ENCODE peak calls at places on chromosomes 1 and 21, in five cellular contexts. Y is Peyer's patch, N is tibial artery, Z is kidney epithelial cell, G is GM13976. U is an unnamed sample.

GRCh38 chr1:12153181-12153785 is 13.5 kb upstream of the TNFRSF1B start:
- DNase-seq in N (peak), Y (no peak), G (peak), Z (no peak), U (no peak)

GRCh38 chr1:38152351-38153082 is 105.9 kb upstream of the POU3F1 start:
- DNase-seq in N (no peak), Z (no peak), Y (no peak), G (no peak), U (no peak)

GRCh38 chr1:184340984-184341383 is 45.8 kb upstream of the C1orf21 start:
- DNase-seq in N (no peak), Y (no peak), Z (no peak), G (no peak), U (no peak)

GRCh38 chr1:99441234-99442095 is 177.2 kb downstream of the PLPPR4 start:
- DNase-seq in N (no peak), Z (no peak), Y (no peak), G (no peak), U (no peak)

GRCh38 chr21:42845296-42845965 is 33.9 kb downstream of the WDR4 start:
- DNase-seq in Y (peak), G (no peak), Z (no peak), N (peak), U (no peak)

GRCh38 chr1:231779081-231779480 is 152.5 kb downstream of the DISC1 start:
- DNase-seq in Z (no peak), Y (no peak), G (no peak), N (no peak), U (no peak)

GRCh38 chr1:220060876-220061275 is 14.6 kb upstream of the EPRS1 start:
- DNase-seq in Z (no peak), G (no peak), N (no peak), Y (no peak), U (no peak)

GRCh38 chr1:51920130-51920529 is 41.6 kb upstream of the NRDC start:
- DNase-seq in N (no peak), Z (no peak), G (no peak), Y (no peak), U (no peak)

GRCh38 chr1:51088474-51088873 is 13.6 kb upstream of the C1orf185 start:
- DNase-seq in Y (no peak), N (no peak), Z (no peak), G (no peak), U (no peak)

GRCh38 chr1:90475623-90476022 is 241.5 kb downstream of the BARHL2 start:
- DNase-seq in N (no peak), Z (no peak), Y (no peak), G (no peak), U (no peak)

GRCh38 chr1:90717665-90718410 is 736 bp upstream of the BARHL2 start:
- DNase-seq in Y (peak), Z (no peak), N (no peak), G (peak), U (peak)

GRCh38 chr1:111570781-111571181 is 48.8 kb upstream of the RAP1A start:
- DNase-seq in Z (no peak), G (no peak), Y (no peak), N (no peak), U (peak)

GRCh38 chr1:9442266-9442846 is 96.9 kb upstream of the SLC25A33 start:
- DNase-seq in Z (no peak), G (no peak), Y (no peak), N (no peak), U (no peak)

GRCh38 chr1:39648496-39648895 is 9.1 kb upstream of the HEYL start:
- DNase-seq in N (no peak), Y (no peak), Z (no peak), G (no peak), U (no peak)

GRCh38 chr1:40049745-40050144 is 9.2 kb downstream of the CAP1 start:
- DNase-seq in Y (no peak), G (peak), N (no peak), Z (no peak), U (no peak)

GRCh38 chr1:38662141-38662540 is 197.4 kb downstream of the RRAGC start:
- DNase-seq in Y (no peak), G (no peak), Z (no peak), N (no peak), U (no peak)

GRCh38 chr1:24728982-24729381 is 16.3 kb upstream of the CLIC4 start:
- DNase-seq in Y (no peak), Z (no peak), N (no peak), G (no peak), U (no peak)

GRCh38 chr1:205505076-205505729 is 734 bp downstream of the CDK18 start:
- DNase-seq in Y (no peak), G (no peak), Z (no peak), N (no peak), U (peak)

GRCh38 chr1:53076165-53076564 is 14.2 kb downstream of the PODN start:
- DNase-seq in G (no peak), Z (no peak), N (no peak), Y (no peak), U (no peak)

GRCh38 chr1:17225140-17225539 is 20.2 kb downstream of the PADI1 start:
- DNase-seq in Y (no peak), G (no peak), N (no peak), Z (no peak), U (no peak)

GRCh38 chr1:209196140-209196539 is 387.4 kb upstream of the CAMK1G start:
- DNase-seq in Z (no peak), Y (no peak), G (no peak), N (no peak), U (no peak)

GRCh38 chr1:209202826-209203439 is 380.6 kb upstream of the CAMK1G start:
- DNase-seq in N (no peak), Z (peak), Y (no peak), G (peak), U (peak)

GRCh38 chr1:209199371-209199770 is 384.1 kb upstream of the CAMK1G start:
- DNase-seq in Y (no peak), G (no peak), Z (no peak), N (no peak), U (no peak)

GRCh38 chr1:209198926-209199325 is 384.6 kb upstream of the CAMK1G start:
- DNase-seq in Z (no peak), G (no peak), N (no peak), Y (no peak), U (no peak)

GRCh38 chr1:209199822-209200221 is 383.7 kb upstream of the CAMK1G start:
- DNase-seq in G (no peak), Y (no peak), Z (no peak), N (no peak), U (peak)
- TF ChIP-seq CTCF in G (no peak), Y (no peak), Z (peak), N (no peak), U (no peak)

DNA sequence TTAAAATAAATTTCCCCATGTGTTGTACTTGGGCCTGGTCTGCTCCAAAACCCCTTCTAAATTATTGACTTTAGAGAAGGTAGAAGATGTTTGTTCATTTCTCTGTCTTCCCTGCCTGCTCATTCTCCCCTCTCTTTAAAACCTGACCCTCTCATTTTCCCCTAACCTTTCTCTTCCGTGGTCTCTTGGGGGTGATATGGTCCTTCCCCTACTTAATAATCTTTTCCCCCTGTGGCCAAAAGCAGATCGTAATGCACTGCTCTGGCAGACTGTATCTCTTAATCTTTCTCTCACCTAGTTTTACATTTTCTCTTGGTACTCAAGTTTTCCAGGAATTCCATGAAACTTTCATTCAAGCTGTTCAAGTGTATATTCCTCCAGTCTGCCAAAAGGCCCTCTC is 301.7 kb downstream of the TTLL7 start:
- DNase-seq in G (no peak), Y (no peak), Z (no peak), N (no peak), U (no peak)
- TF ChIP-seq CTCF in G (no peak), Y (no peak), Z (no peak), N (no peak), U (no peak)

GRCh38 chr1:36384542-36385409 is 948 bp downstream of the STK40 start:
- DNase-seq in N (peak), G (no peak), Z (no peak), Y (peak), U (peak)

GRCh38 chr1:36387141-36387949 is 1.6 kb upstream of the STK40 start:
- DNase-seq in Z (no peak), G (no peak), N (peak), Y (no peak), U (no peak)

GRCh38 chr1:36385410-36386261 is at the start of gene STK40:
- DNase-seq in Y (peak), Z (peak), N (peak), G (peak), U (peak)

GRCh38 chr1:36383240-36383639 is 2.5 kb downstream of the STK40 start:
- DNase-seq in G (no peak), Y (no peak), N (no peak), Z (no peak), U (no peak)

DNA sequence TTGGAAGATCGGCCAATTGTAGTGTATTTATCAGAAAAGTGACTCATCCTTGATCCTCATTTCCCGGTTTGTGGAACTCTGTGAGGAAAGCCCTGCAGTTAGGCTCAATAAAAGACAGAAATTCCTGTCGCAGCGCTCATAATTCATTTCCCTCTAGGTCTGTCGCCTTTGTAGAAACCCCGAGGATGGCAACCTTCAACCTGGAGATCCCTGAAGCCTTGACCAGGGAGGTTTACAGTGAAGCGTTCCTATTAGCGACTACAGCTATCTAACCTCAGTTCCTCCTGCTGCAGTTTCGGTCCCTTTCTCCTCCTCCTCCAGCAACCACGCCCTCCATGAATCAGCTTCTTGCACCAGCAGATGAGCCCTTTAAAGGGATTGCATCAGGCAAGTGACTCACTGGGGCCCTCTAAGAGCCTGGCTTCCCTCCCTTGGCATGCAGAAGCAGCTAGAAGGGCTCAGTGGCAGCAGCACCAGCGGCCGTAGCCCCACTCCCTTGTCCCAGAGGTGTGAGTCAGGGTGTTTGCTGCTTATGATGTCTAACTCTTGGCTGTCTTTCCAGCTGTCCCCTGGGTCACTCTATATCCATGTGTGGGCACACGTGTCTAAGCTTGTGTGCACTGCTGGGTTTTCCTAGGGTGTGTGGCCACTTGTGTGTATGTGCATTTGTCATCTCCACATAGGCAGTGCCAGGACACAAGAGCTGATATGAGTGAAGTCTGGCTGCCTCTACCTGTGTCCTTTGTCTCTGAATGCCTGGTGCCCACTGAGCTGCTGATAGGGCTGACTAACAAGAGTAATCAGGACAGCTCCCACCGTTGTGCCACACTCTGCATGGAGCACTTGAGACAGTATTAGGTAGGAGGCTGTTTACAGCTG is 777 bp upstream of the STK40 start:
- DNase-seq in N (peak), G (peak), Y (peak), Z (peak), U (peak)
- TF ChIP-seq CTCF in N (no peak), G (no peak), Y (no peak), Z (no peak), U (no peak)

GRCh38 chr1:202010042-202011015 is at the start of gene ELF3:
- DNase-seq in Z (peak), G (peak), N (no peak), Y (peak), U (peak)
- TF ChIP-seq CTCF in Z (no peak), G (no peak), N (no peak), Y (no peak), U (no peak)

GRCh38 chr1:112803906-112804762 is 89.0 kb upstream of the PPM1J start:
- DNase-seq in Y (peak), N (peak), G (peak), Z (no peak), U (peak)
- TF ChIP-seq CTCF in Y (no peak), N (peak), G (peak), Z (peak), U (peak)

GRCh38 chr1:16013220-16013907 is 4.5 kb downstream of the HSPB7 start:
- DNase-seq in N (peak), G (peak), Y (peak), Z (peak), U (peak)

GRCh38 chr1:16011936-16012589 is 5.8 kb downstream of the HSPB7 start:
- DNase-seq in Y (no peak), N (no peak), G (no peak), Z (no peak), U (no peak)

GRCh38 chr1:16013908-16014258 is 4.0 kb downstream of the HSPB7 start:
- DNase-seq in Z (no peak), Y (no peak), N (no peak), G (no peak), U (no peak)

GRCh38 chr1:16010837-16011236 is 6.8 kb downstream of the SRARP start:
- DNase-seq in Z (no peak), G (no peak), N (no peak), Y (no peak), U (no peak)

DNA sequence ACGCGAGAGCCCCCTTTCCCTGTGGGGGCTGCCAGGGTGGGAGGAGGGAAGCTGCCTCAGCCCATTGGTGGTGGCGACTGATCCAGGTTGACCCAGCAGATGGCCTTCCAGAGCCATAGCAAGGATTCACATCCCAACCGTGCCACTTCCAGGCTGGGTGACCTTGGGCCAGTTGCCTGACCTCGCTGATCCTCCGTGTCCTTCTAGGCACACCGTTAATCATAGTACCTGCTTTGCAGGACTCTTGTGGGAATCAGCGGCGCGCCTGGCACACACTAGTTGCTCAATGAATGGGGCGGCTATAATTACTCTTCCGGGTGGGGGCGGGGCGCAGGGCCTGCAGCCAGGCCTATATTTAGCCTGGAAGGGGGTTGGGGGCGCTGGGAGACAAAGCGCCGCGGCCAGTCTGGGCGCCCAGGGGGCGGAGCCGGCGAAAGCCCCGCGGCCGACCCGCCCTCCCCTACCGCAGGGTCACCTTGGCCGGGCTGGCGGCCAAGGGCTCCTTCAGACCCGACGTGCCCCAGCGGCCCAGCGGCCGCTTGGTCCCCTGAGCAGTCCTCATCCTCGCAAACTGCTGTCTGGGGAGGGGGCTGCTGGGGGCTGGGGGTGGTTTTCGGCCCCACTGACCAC is 5.1 kb downstream of the HSPB7 start:
- DNase-seq in Y (peak), G (peak), Z (no peak), N (peak), U (peak)
- TF ChIP-seq CTCF in Y (no peak), G (no peak), Z (no peak), N (no peak), U (no peak)

DNA sequence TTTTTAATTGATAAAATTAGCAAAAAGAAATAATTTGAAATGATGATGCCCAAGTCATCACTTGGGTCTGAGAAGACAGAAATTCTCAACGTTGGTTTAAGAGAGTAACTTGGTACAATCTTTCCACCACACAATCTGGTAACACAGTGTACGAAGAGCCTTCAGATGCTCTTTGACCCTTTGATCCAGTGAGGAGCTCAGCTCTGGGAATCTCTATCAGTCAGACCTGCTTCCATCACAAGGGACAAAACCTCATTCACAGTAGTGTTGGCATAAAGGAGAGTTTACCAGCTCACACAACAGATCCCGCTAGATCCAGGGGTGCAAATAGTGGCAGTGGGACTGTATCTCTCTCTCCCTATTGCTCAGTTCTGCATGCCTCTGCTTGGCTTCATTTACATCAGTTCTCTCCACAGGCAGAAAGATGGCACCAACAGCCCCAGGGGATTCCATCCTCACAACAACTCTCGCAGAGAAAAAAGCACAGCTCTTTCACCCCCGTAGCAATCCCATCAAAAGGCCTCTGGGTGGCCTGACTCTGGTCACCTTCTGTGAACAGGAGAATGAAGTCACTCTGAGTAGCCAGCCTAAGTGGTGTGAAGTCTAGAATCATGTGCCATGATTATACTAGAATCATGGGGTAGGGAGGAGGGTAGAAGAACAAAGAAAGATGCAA is 119.7 kb downstream of the ZNF281 start:
- DNase-seq in N (no peak), Z (no peak), G (no peak), Y (no peak), U (no peak)
- TF ChIP-seq CTCF in N (no peak), Z (no peak), G (no peak), Y (no peak), U (no peak)

DNA sequence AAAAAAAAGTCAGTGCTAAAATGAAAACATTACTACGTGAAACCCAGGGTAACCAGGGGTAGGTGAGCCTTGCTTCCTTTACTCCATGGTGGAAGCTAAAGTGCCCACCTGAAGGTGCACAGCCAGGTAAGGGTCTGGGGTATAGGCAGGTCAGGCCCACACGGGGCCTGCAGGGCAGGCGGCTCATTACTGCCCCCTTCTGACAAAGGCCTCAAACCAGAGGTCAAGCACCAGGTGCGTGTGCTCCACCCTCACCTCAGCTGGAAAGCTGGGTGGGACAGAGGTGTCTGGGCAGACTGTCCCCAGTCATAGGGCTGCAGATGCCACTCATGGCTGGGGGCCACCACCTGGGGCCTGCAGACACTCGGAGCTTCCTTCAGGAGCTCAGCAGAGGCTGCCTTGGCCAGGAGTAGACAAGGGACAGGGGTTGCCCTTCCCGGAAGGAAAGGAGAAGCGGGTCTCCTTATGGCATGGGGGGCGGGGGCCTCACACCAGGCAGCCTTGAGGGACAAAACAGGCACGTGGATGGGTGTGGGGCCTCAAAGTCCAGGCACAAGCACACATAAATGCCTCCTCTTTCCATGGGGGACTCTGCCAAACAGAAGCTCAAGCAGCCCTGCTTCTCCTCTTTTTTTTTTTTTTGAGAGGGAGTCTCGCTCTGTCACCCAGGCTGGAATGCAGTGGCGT is 36.2 kb downstream of the ACOT7 start:
- DNase-seq in Z (no peak), N (no peak), G (peak), Y (peak), U (no peak)
- TF ChIP-seq CTCF in Z (peak), N (no peak), G (peak), Y (no peak), U (no peak)

GRCh38 chr1:26197813-26198212 is 7.4 kb downstream of the CATSPER4 start:
- DNase-seq in N (no peak), G (no peak), Z (no peak), Y (no peak), U (no peak)
- TF ChIP-seq CTCF in N (no peak), G (no peak), Z (no peak), Y (no peak), U (no peak)

DNA sequence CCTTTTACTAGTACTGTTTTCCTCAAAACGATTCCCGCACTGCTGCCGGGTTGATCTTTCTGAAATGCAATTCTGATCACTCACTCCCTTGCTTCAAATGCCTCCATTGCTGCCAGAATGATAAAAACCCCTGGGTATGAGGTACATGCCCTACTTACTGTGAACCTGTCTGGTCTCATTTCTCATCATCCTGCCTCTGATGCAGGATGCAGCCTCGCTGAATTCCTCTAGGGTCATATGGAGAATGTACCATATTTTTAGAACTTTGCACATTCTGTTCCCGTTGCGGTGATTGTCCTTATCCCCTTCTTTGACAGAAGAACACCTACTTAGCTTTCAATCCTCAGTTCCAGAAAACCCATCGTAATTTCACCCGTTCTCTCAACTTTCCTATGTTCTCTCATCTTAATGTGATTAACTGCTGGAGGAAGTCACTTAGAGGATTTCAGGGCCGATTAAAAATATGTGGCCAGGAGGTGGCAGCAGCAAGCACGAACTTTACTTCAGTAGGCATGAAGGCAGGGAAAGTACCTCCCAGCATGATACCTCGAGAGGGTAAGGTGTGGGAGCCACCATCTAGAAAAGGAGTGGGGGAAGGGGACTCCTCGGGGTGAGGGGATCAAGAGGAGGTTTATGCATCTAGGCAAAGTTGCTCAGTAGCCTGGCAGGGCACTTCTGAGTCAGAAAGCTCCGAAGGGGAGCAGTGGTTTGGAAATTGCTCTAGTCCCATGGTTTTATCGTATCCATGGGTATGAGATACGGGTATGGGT is 361.5 kb upstream of the ZP4 start:
- DNase-seq in N (no peak), Y (peak), G (peak), Z (peak), U (peak)
- TF ChIP-seq CTCF in N (peak), Y (no peak), G (peak), Z (peak), U (peak)

U was measured in nephron progenitor cell.